ENCODE peak calls at places on chromosomes 2 and 18, in nine cellular contexts. One of them, this sample, is unnamed.

GRCh38 chr18:5707586-5707985 is 163.8 kb upstream of the EPB41L3 start:
- DNase-seq in kidney tubule cell: no peak
- DNase-seq in mucosa of gallbladder: no peak
- DNase-seq in NCI-H2171 treated with DMSO at 0.1 percent for 48 hours: no peak
- DNase-seq in ovary: no peak
- DNase-seq in substantia nigra: no peak
- DNase-seq in stimulated activated CD4-positive, alpha-beta T cell treated with anti-CD3 and anti-CD28 coated beads, Interleukin-12 subunit alpha, Interleukin-12 subunit beta, amount 100 ng/mL, for 24 hours: no peak
- DNase-seq in transverse colon: no peak
- DNase-seq in HS-27A: no peak
- DNase-seq in this sample: no peak

GRCh38 chr2:101253713-101254085 is 1.0 kb downstream of the CNOT11 start:
- DNase-seq in NCI-H2171 treated with DMSO at 0.1 percent for 48 hours: no peak
- DNase-seq in HS-27A: no peak
- DNase-seq in ovary: no peak
- DNase-seq in mucosa of gallbladder: no peak
- DNase-seq in kidney tubule cell: peak; percentile 18
- DNase-seq in substantia nigra: no peak
- DNase-seq in transverse colon: no peak
- DNase-seq in stimulated activated CD4-positive, alpha-beta T cell treated with anti-CD3 and anti-CD28 coated beads, Interleukin-12 subunit alpha, Interleukin-12 subunit beta, amount 100 ng/mL, for 24 hours: no peak
- DNase-seq in this sample: no peak

GRCh38 chr2:95278051-95278471 is 3.8 kb downstream of the PROM2 start:
- DNase-seq in NCI-H2171 treated with DMSO at 0.1 percent for 48 hours: no peak
- DNase-seq in stimulated activated CD4-positive, alpha-beta T cell treated with anti-CD3 and anti-CD28 coated beads, Interleukin-12 subunit alpha, Interleukin-12 subunit beta, amount 100 ng/mL, for 24 hours: no peak
- DNase-seq in ovary: no peak
- DNase-seq in HS-27A: peak; percentile 63
- DNase-seq in mucosa of gallbladder: peak; percentile 54
- DNase-seq in substantia nigra: no peak
- DNase-seq in kidney tubule cell: peak; percentile 88
- DNase-seq in transverse colon: no peak
- DNase-seq in this sample: peak; percentile 12

GRCh38 chr18:40813116-40813515 is 1141.9 kb upstream of the PIK3C3 start:
- DNase-seq in transverse colon: no peak
- DNase-seq in substantia nigra: no peak
- DNase-seq in kidney tubule cell: no peak
- DNase-seq in HS-27A: no peak
- DNase-seq in ovary: no peak
- DNase-seq in NCI-H2171 treated with DMSO at 0.1 percent for 48 hours: no peak
- DNase-seq in stimulated activated CD4-positive, alpha-beta T cell treated with anti-CD3 and anti-CD28 coated beads, Interleukin-12 subunit alpha, Interleukin-12 subunit beta, amount 100 ng/mL, for 24 hours: no peak
- DNase-seq in mucosa of gallbladder: no peak
- DNase-seq in this sample: no peak

GRCh38 chr2:51290725-51291124 is 258.8 kb upstream of the NRXN1 start:
- DNase-seq in mucosa of gallbladder: no peak
- DNase-seq in kidney tubule cell: no peak
- DNase-seq in NCI-H2171 treated with DMSO at 0.1 percent for 48 hours: no peak
- DNase-seq in ovary: no peak
- DNase-seq in stimulated activated CD4-positive, alpha-beta T cell treated with anti-CD3 and anti-CD28 coated beads, Interleukin-12 subunit alpha, Interleukin-12 subunit beta, amount 100 ng/mL, for 24 hours: no peak
- DNase-seq in transverse colon: no peak
- DNase-seq in HS-27A: peak; percentile 77
- DNase-seq in substantia nigra: no peak
- DNase-seq in this sample: no peak

GRCh38 chr2:151206446-151206968 is 55.2 kb downstream of the RBM43 start:
- DNase-seq in substantia nigra: no peak
- DNase-seq in ovary: no peak
- DNase-seq in stimulated activated CD4-positive, alpha-beta T cell treated with anti-CD3 and anti-CD28 coated beads, Interleukin-12 subunit alpha, Interleukin-12 subunit beta, amount 100 ng/mL, for 24 hours: no peak
- DNase-seq in HS-27A: no peak
- DNase-seq in kidney tubule cell: no peak
- DNase-seq in NCI-H2171 treated with DMSO at 0.1 percent for 48 hours: no peak
- DNase-seq in transverse colon: no peak
- DNase-seq in mucosa of gallbladder: no peak
- DNase-seq in this sample: no peak

GRCh38 chr2:217085543-217085942 is 225.7 kb upstream of the TNP1 start:
- DNase-seq in stimulated activated CD4-positive, alpha-beta T cell treated with anti-CD3 and anti-CD28 coated beads, Interleukin-12 subunit alpha, Interleukin-12 subunit beta, amount 100 ng/mL, for 24 hours: peak; percentile 7
- DNase-seq in NCI-H2171 treated with DMSO at 0.1 percent for 48 hours: no peak
- DNase-seq in HS-27A: no peak
- DNase-seq in mucosa of gallbladder: no peak
- DNase-seq in substantia nigra: no peak
- DNase-seq in kidney tubule cell: peak; percentile 90
- DNase-seq in ovary: no peak
- DNase-seq in transverse colon: no peak
- DNase-seq in this sample: no peak

GRCh38 chr2:95059656-95060370 is 34.3 kb downstream of the MAL start:
- DNase-seq in transverse colon: no peak
- DNase-seq in ovary: no peak
- DNase-seq in NCI-H2171 treated with DMSO at 0.1 percent for 48 hours: no peak
- DNase-seq in stimulated activated CD4-positive, alpha-beta T cell treated with anti-CD3 and anti-CD28 coated beads, Interleukin-12 subunit alpha, Interleukin-12 subunit beta, amount 100 ng/mL, for 24 hours: no peak
- DNase-seq in mucosa of gallbladder: no peak
- DNase-seq in kidney tubule cell: peak; percentile 78
- DNase-seq in substantia nigra: no peak
- DNase-seq in HS-27A: no peak
- DNase-seq in this sample: no peak

GRCh38 chr2:241833938-241834852 is 24.5 kb downstream of the PDCD1 start:
- DNase-seq in substantia nigra: no peak
- DNase-seq in ovary: no peak
- DNase-seq in HS-27A: no peak
- DNase-seq in kidney tubule cell: no peak
- DNase-seq in mucosa of gallbladder: no peak
- DNase-seq in NCI-H2171 treated with DMSO at 0.1 percent for 48 hours: no peak
- DNase-seq in transverse colon: no peak
- DNase-seq in stimulated activated CD4-positive, alpha-beta T cell treated with anti-CD3 and anti-CD28 coated beads, Interleukin-12 subunit alpha, Interleukin-12 subunit beta, amount 100 ng/mL, for 24 hours: no peak
- DNase-seq in this sample: no peak

GRCh38 chr2:96802281-96802595 is 13.8 kb upstream of the CNNM3 start:
- DNase-seq in substantia nigra: no peak
- DNase-seq in HS-27A: no peak
- DNase-seq in transverse colon: no peak
- DNase-seq in mucosa of gallbladder: no peak
- DNase-seq in stimulated activated CD4-positive, alpha-beta T cell treated with anti-CD3 and anti-CD28 coated beads, Interleukin-12 subunit alpha, Interleukin-12 subunit beta, amount 100 ng/mL, for 24 hours: peak; percentile 32
- DNase-seq in kidney tubule cell: peak; percentile 71
- DNase-seq in ovary: no peak
- DNase-seq in NCI-H2171 treated with DMSO at 0.1 percent for 48 hours: no peak
- DNase-seq in this sample: no peak

GRCh38 chr2:73983322-73984202 is 1.1 kb upstream of the TET3 start:
- DNase-seq in stimulated activated CD4-positive, alpha-beta T cell treated with anti-CD3 and anti-CD28 coated beads, Interleukin-12 subunit alpha, Interleukin-12 subunit beta, amount 100 ng/mL, for 24 hours: no peak
- DNase-seq in kidney tubule cell: peak; percentile 87
- DNase-seq in substantia nigra: no peak
- DNase-seq in HS-27A: no peak
- DNase-seq in NCI-H2171 treated with DMSO at 0.1 percent for 48 hours: peak; percentile 33
- DNase-seq in transverse colon: peak; percentile 95
- DNase-seq in ovary: peak; percentile 39
- DNase-seq in mucosa of gallbladder: peak; percentile 96
- DNase-seq in this sample: peak; percentile 48

GRCh38 chr2:237490009-237490804 is 3.2 kb downstream of the MLPH start:
- DNase-seq in stimulated activated CD4-positive, alpha-beta T cell treated with anti-CD3 and anti-CD28 coated beads, Interleukin-12 subunit alpha, Interleukin-12 subunit beta, amount 100 ng/mL, for 24 hours: no peak
- DNase-seq in kidney tubule cell: peak; percentile 79
- DNase-seq in ovary: no peak
- DNase-seq in NCI-H2171 treated with DMSO at 0.1 percent for 48 hours: no peak
- DNase-seq in mucosa of gallbladder: no peak
- DNase-seq in substantia nigra: no peak
- DNase-seq in transverse colon: no peak
- DNase-seq in HS-27A: no peak
- DNase-seq in this sample: no peak

GRCh38 chr2:42359894-42360483 is 1.0 kb downstream of the COX7A2L start:
- DNase-seq in transverse colon: no peak
- DNase-seq in kidney tubule cell: peak; percentile 25
- DNase-seq in HS-27A: no peak
- DNase-seq in mucosa of gallbladder: no peak
- DNase-seq in substantia nigra: no peak
- DNase-seq in ovary: no peak
- DNase-seq in stimulated activated CD4-positive, alpha-beta T cell treated with anti-CD3 and anti-CD28 coated beads, Interleukin-12 subunit alpha, Interleukin-12 subunit beta, amount 100 ng/mL, for 24 hours: no peak
- DNase-seq in NCI-H2171 treated with DMSO at 0.1 percent for 48 hours: no peak
- DNase-seq in this sample: no peak

GRCh38 chr2:212001280-212001679 is 537.3 kb downstream of the ERBB4 start:
- DNase-seq in stimulated activated CD4-positive, alpha-beta T cell treated with anti-CD3 and anti-CD28 coated beads, Interleukin-12 subunit alpha, Interleukin-12 subunit beta, amount 100 ng/mL, for 24 hours: no peak
- DNase-seq in mucosa of gallbladder: no peak
- DNase-seq in kidney tubule cell: no peak
- DNase-seq in transverse colon: no peak
- DNase-seq in NCI-H2171 treated with DMSO at 0.1 percent for 48 hours: no peak
- DNase-seq in HS-27A: no peak
- DNase-seq in substantia nigra: no peak
- DNase-seq in ovary: no peak
- DNase-seq in this sample: no peak

GRCh38 chr18:24128700-24129099 is 10.2 kb upstream of the CABYR start:
- DNase-seq in substantia nigra: no peak
- DNase-seq in stimulated activated CD4-positive, alpha-beta T cell treated with anti-CD3 and anti-CD28 coated beads, Interleukin-12 subunit alpha, Interleukin-12 subunit beta, amount 100 ng/mL, for 24 hours: no peak
- DNase-seq in ovary: no peak
- DNase-seq in transverse colon: no peak
- DNase-seq in HS-27A: no peak
- DNase-seq in kidney tubule cell: no peak
- DNase-seq in NCI-H2171 treated with DMSO at 0.1 percent for 48 hours: no peak
- DNase-seq in mucosa of gallbladder: no peak
- DNase-seq in this sample: no peak

GRCh38 chr2:128450211-128451015 is 131.7 kb upstream of the HS6ST1 start:
- DNase-seq in substantia nigra: no peak
- DNase-seq in HS-27A: no peak
- DNase-seq in transverse colon: no peak
- DNase-seq in ovary: no peak
- DNase-seq in stimulated activated CD4-positive, alpha-beta T cell treated with anti-CD3 and anti-CD28 coated beads, Interleukin-12 subunit alpha, Interleukin-12 subunit beta, amount 100 ng/mL, for 24 hours: no peak
- DNase-seq in mucosa of gallbladder: no peak
- DNase-seq in kidney tubule cell: no peak
- DNase-seq in NCI-H2171 treated with DMSO at 0.1 percent for 48 hours: no peak
- DNase-seq in this sample: no peak

GRCh38 chr18:79458131-79458838 is 62.6 kb downstream of the NFATC1 start:
- DNase-seq in stimulated activated CD4-positive, alpha-beta T cell treated with anti-CD3 and anti-CD28 coated beads, Interleukin-12 subunit alpha, Interleukin-12 subunit beta, amount 100 ng/mL, for 24 hours: no peak
- DNase-seq in HS-27A: no peak
- DNase-seq in kidney tubule cell: peak; percentile 73
- DNase-seq in transverse colon: peak; percentile 29
- DNase-seq in mucosa of gallbladder: peak; percentile 58
- DNase-seq in ovary: peak; percentile 70
- DNase-seq in NCI-H2171 treated with DMSO at 0.1 percent for 48 hours: no peak
- DNase-seq in substantia nigra: no peak
- DNase-seq in this sample: no peak

GRCh38 chr2:105732096-105732495 is 12.6 kb upstream of the NCK2 start:
- DNase-seq in NCI-H2171 treated with DMSO at 0.1 percent for 48 hours: no peak
- DNase-seq in substantia nigra: no peak
- DNase-seq in HS-27A: no peak
- DNase-seq in mucosa of gallbladder: no peak
- DNase-seq in stimulated activated CD4-positive, alpha-beta T cell treated with anti-CD3 and anti-CD28 coated beads, Interleukin-12 subunit alpha, Interleukin-12 subunit beta, amount 100 ng/mL, for 24 hours: no peak
- DNase-seq in ovary: no peak
- DNase-seq in transverse colon: no peak
- DNase-seq in kidney tubule cell: no peak
- DNase-seq in this sample: no peak

GRCh38 chr18:26981373-26982082 is 116.0 kb upstream of the AQP4 start:
- DNase-seq in NCI-H2171 treated with DMSO at 0.1 percent for 48 hours: no peak
- DNase-seq in substantia nigra: no peak
- DNase-seq in stimulated activated CD4-positive, alpha-beta T cell treated with anti-CD3 and anti-CD28 coated beads, Interleukin-12 subunit alpha, Interleukin-12 subunit beta, amount 100 ng/mL, for 24 hours: no peak
- DNase-seq in ovary: no peak
- DNase-seq in HS-27A: no peak
- DNase-seq in transverse colon: no peak
- DNase-seq in mucosa of gallbladder: no peak
- DNase-seq in kidney tubule cell: no peak
- DNase-seq in this sample: no peak

GRCh38 chr2:212906620-212907019 is 244.8 kb downstream of the IKZF2 start:
- DNase-seq in HS-27A: no peak
- DNase-seq in mucosa of gallbladder: no peak
- DNase-seq in transverse colon: no peak
- DNase-seq in NCI-H2171 treated with DMSO at 0.1 percent for 48 hours: no peak
- DNase-seq in kidney tubule cell: no peak
- DNase-seq in stimulated activated CD4-positive, alpha-beta T cell treated with anti-CD3 and anti-CD28 coated beads, Interleukin-12 subunit alpha, Interleukin-12 subunit beta, amount 100 ng/mL, for 24 hours: no peak
- DNase-seq in ovary: no peak
- DNase-seq in substantia nigra: no peak
- DNase-seq in this sample: no peak

GRCh38 chr2:216285641-216286156 is 86.6 kb downstream of the MARCHF4 start:
- DNase-seq in kidney tubule cell: peak; percentile 56
- DNase-seq in mucosa of gallbladder: no peak
- DNase-seq in HS-27A: no peak
- DNase-seq in ovary: no peak
- DNase-seq in NCI-H2171 treated with DMSO at 0.1 percent for 48 hours: no peak
- DNase-seq in transverse colon: no peak
- DNase-seq in substantia nigra: no peak
- DNase-seq in stimulated activated CD4-positive, alpha-beta T cell treated with anti-CD3 and anti-CD28 coated beads, Interleukin-12 subunit alpha, Interleukin-12 subunit beta, amount 100 ng/mL, for 24 hours: no peak
- DNase-seq in this sample: no peak

GRCh38 chr2:121722479-121722878 is 14.2 kb downstream of the NIFK start:
- DNase-seq in substantia nigra: no peak
- DNase-seq in ovary: no peak
- DNase-seq in mucosa of gallbladder: no peak
- DNase-seq in NCI-H2171 treated with DMSO at 0.1 percent for 48 hours: no peak
- DNase-seq in stimulated activated CD4-positive, alpha-beta T cell treated with anti-CD3 and anti-CD28 coated beads, Interleukin-12 subunit alpha, Interleukin-12 subunit beta, amount 100 ng/mL, for 24 hours: no peak
- DNase-seq in HS-27A: no peak
- DNase-seq in transverse colon: no peak
- DNase-seq in kidney tubule cell: peak; percentile 92
- DNase-seq in this sample: no peak

GRCh38 chr2:144835634-144836351 is 315.9 kb upstream of the ZEB2 start:
- DNase-seq in ovary: no peak
- DNase-seq in NCI-H2171 treated with DMSO at 0.1 percent for 48 hours: peak; percentile 69
- DNase-seq in stimulated activated CD4-positive, alpha-beta T cell treated with anti-CD3 and anti-CD28 coated beads, Interleukin-12 subunit alpha, Interleukin-12 subunit beta, amount 100 ng/mL, for 24 hours: no peak
- DNase-seq in substantia nigra: no peak
- DNase-seq in mucosa of gallbladder: no peak
- DNase-seq in kidney tubule cell: peak; percentile 78
- DNase-seq in transverse colon: no peak
- DNase-seq in HS-27A: peak; percentile 3
- DNase-seq in this sample: no peak

GRCh38 chr18:50790956-50791355 is 28.9 kb downstream of the MRO start:
- DNase-seq in substantia nigra: no peak
- DNase-seq in ovary: no peak
- DNase-seq in transverse colon: no peak
- DNase-seq in kidney tubule cell: no peak
- DNase-seq in stimulated activated CD4-positive, alpha-beta T cell treated with anti-CD3 and anti-CD28 coated beads, Interleukin-12 subunit alpha, Interleukin-12 subunit beta, amount 100 ng/mL, for 24 hours: no peak
- DNase-seq in mucosa of gallbladder: no peak
- DNase-seq in HS-27A: no peak
- DNase-seq in NCI-H2171 treated with DMSO at 0.1 percent for 48 hours: no peak
- DNase-seq in this sample: no peak

GRCh38 chr18:22831441-22831904 is 101.7 kb upstream of the RBBP8 start:
- DNase-seq in NCI-H2171 treated with DMSO at 0.1 percent for 48 hours: no peak
- DNase-seq in kidney tubule cell: peak; percentile 64
- DNase-seq in mucosa of gallbladder: peak; percentile 53
- DNase-seq in stimulated activated CD4-positive, alpha-beta T cell treated with anti-CD3 and anti-CD28 coated beads, Interleukin-12 subunit alpha, Interleukin-12 subunit beta, amount 100 ng/mL, for 24 hours: no peak
- DNase-seq in substantia nigra: no peak
- DNase-seq in ovary: no peak
- DNase-seq in HS-27A: no peak
- DNase-seq in transverse colon: peak; percentile 38
- DNase-seq in this sample: no peak

GRCh38 chr2:230714122-230714453 is 1.4 kb downstream of the CAB39 start:
- DNase-seq in transverse colon: peak; percentile 20
- DNase-seq in NCI-H2171 treated with DMSO at 0.1 percent for 48 hours: no peak
- DNase-seq in ovary: no peak
- DNase-seq in kidney tubule cell: peak; percentile 74
- DNase-seq in substantia nigra: no peak
- DNase-seq in stimulated activated CD4-positive, alpha-beta T cell treated with anti-CD3 and anti-CD28 coated beads, Interleukin-12 subunit alpha, Interleukin-12 subunit beta, amount 100 ng/mL, for 24 hours: no peak
- DNase-seq in mucosa of gallbladder: no peak
- DNase-seq in HS-27A: no peak
- DNase-seq in this sample: no peak

GRCh38 chr2:33123216-33123615 is 176.5 kb downstream of the LTBP1 start:
- DNase-seq in ovary: no peak
- DNase-seq in mucosa of gallbladder: no peak
- DNase-seq in stimulated activated CD4-positive, alpha-beta T cell treated with anti-CD3 and anti-CD28 coated beads, Interleukin-12 subunit alpha, Interleukin-12 subunit beta, amount 100 ng/mL, for 24 hours: no peak
- DNase-seq in HS-27A: no peak
- DNase-seq in kidney tubule cell: no peak
- DNase-seq in NCI-H2171 treated with DMSO at 0.1 percent for 48 hours: no peak
- DNase-seq in substantia nigra: no peak
- DNase-seq in transverse colon: no peak
- DNase-seq in this sample: no peak

GRCh38 chr18:78639597-78639950 is 340.0 kb upstream of the SALL3 start:
- DNase-seq in kidney tubule cell: no peak
- DNase-seq in ovary: no peak
- DNase-seq in transverse colon: no peak
- DNase-seq in stimulated activated CD4-positive, alpha-beta T cell treated with anti-CD3 and anti-CD28 coated beads, Interleukin-12 subunit alpha, Interleukin-12 subunit beta, amount 100 ng/mL, for 24 hours: no peak
- DNase-seq in mucosa of gallbladder: no peak
- DNase-seq in NCI-H2171 treated with DMSO at 0.1 percent for 48 hours: no peak
- DNase-seq in substantia nigra: no peak
- DNase-seq in HS-27A: no peak
- DNase-seq in this sample: no peak

GRCh38 chr2:178796079-178796677 is 11.0 kb downstream of the TTN start:
- DNase-seq in mucosa of gallbladder: no peak
- DNase-seq in stimulated activated CD4-positive, alpha-beta T cell treated with anti-CD3 and anti-CD28 coated beads, Interleukin-12 subunit alpha, Interleukin-12 subunit beta, amount 100 ng/mL, for 24 hours: no peak
- DNase-seq in kidney tubule cell: peak; percentile 44
- DNase-seq in transverse colon: no peak
- DNase-seq in NCI-H2171 treated with DMSO at 0.1 percent for 48 hours: peak; percentile 53
- DNase-seq in substantia nigra: no peak
- DNase-seq in ovary: no peak
- DNase-seq in HS-27A: peak; percentile 9
- DNase-seq in this sample: no peak

GRCh38 chr2:127770973-127771735 is 39.8 kb downstream of the WDR33 start:
- DNase-seq in substantia nigra: no peak
- DNase-seq in transverse colon: no peak
- DNase-seq in ovary: no peak
- DNase-seq in NCI-H2171 treated with DMSO at 0.1 percent for 48 hours: no peak
- DNase-seq in HS-27A: no peak
- DNase-seq in stimulated activated CD4-positive, alpha-beta T cell treated with anti-CD3 and anti-CD28 coated beads, Interleukin-12 subunit alpha, Interleukin-12 subunit beta, amount 100 ng/mL, for 24 hours: no peak
- DNase-seq in kidney tubule cell: peak; percentile 10
- DNase-seq in mucosa of gallbladder: no peak
- DNase-seq in this sample: no peak

GRCh38 chr2:9690252-9690651 is 59.5 kb upstream of the YWHAQ start:
- DNase-seq in HS-27A: no peak
- DNase-seq in ovary: no peak
- DNase-seq in transverse colon: no peak
- DNase-seq in mucosa of gallbladder: no peak
- DNase-seq in substantia nigra: no peak
- DNase-seq in kidney tubule cell: no peak
- DNase-seq in NCI-H2171 treated with DMSO at 0.1 percent for 48 hours: no peak
- DNase-seq in stimulated activated CD4-positive, alpha-beta T cell treated with anti-CD3 and anti-CD28 coated beads, Interleukin-12 subunit alpha, Interleukin-12 subunit beta, amount 100 ng/mL, for 24 hours: no peak
- DNase-seq in this sample: peak; percentile 32